ENCODE peak calls at places on chromosomes 12 and 14, in ten cellular contexts. T is naive thymus-derived CD4-positive, alpha-beta T cell; G is testis; P is transverse colon; Q is psoas muscle; U is heart left ventricle; R is SK-N-SH; B is fibroblast of lung; C is CD8-positive, alpha-beta memory T cell; Z is RWPE2. A is an unnamed sample.
A peak's percentile ranks its signal among the peaks of the same experiment; 100 is the strongest.

GRCh38 chr12:42557586-42558172 is 31.9 kb downstream of the PRICKLE1 start:
- DNase-seq in B (no peak), Q (no peak), C (no peak), Z (no peak), G (no peak), T (no peak), P (no peak), U (no peak), R (peak; percentile 42), A (no peak)

GRCh38 chr12:41485203-41485602 is 297.1 kb downstream of the PDZRN4 start:
- DNase-seq in T (no peak), Z (no peak), C (no peak), B (no peak), G (no peak), R (no peak), U (no peak), P (no peak), Q (no peak), A (no peak)

GRCh38 chr12:88052686-88053085 is 23.5 kb upstream of the C12orf50 start:
- DNase-seq in P (peak; percentile 13), T (no peak), R (peak; percentile 30), U (no peak), C (no peak), B (peak; percentile 34), Q (no peak), Z (no peak), G (peak; percentile 42), A (no peak)

GRCh38 chr14:49961270-49962222 is 68.7 kb downstream of the ARF6 start:
- DNase-seq in Q (no peak), R (no peak), C (no peak), P (no peak), G (no peak), U (no peak), B (peak; percentile 53), Z (peak; percentile 19), T (no peak), A (no peak)

GRCh38 chr12:71197460-71197859 is 39.7 kb upstream of the TSPAN8 start:
- DNase-seq in B (no peak), R (no peak), Z (no peak), G (no peak), U (no peak), P (no peak), T (no peak), C (no peak), Q (no peak), A (no peak)

GRCh38 chr12:104779134-104779533 is 179.0 kb downstream of the SLC41A2 start:
- DNase-seq in R (no peak), T (no peak), Z (no peak), U (no peak), C (no peak), P (no peak), G (no peak), Q (no peak), B (no peak), A (no peak)

GRCh38 chr12:24948816-24949722 is at the start of gene BCAT1:
- DNase-seq in C (peak; percentile 13), T (no peak), U (peak; percentile 55), Z (no peak), G (peak; percentile 89), Q (peak; percentile 76), R (peak; percentile 79), B (peak; percentile 89), P (peak; percentile 56), A (peak; percentile 85)

GRCh38 chr12:84983289-84983688 is 52.8 kb downstream of the TSPAN19 start:
- DNase-seq in T (no peak), P (no peak), U (no peak), R (no peak), G (no peak), Q (no peak), Z (no peak), B (no peak), C (no peak), A (no peak)

GRCh38 chr12:1518763-1519516 is 75.4 kb downstream of the FBXL14 start:
- DNase-seq in C (no peak), G (no peak), U (no peak), Q (no peak), P (no peak), R (no peak), Z (peak; percentile 78), B (peak; percentile 94), T (no peak), A (peak; percentile 30)

GRCh38 chr14:95741051-95741490 is 27.1 kb upstream of the TCL1A start:
- DNase-seq in Z (peak; percentile 82), B (no peak), R (no peak), C (no peak), Q (no peak), U (no peak), P (no peak), G (no peak), T (no peak), A (no peak)

GRCh38 chr12:120696599-120696998 is 9.7 kb downstream of the MLEC start:
- DNase-seq in Z (no peak), U (no peak), P (no peak), C (no peak), R (no peak), T (no peak), G (no peak), Q (no peak), B (no peak), A (no peak)

GRCh38 chr12:120699553-120699952 is 10.7 kb upstream of the UNC119B start:
- DNase-seq in B (no peak), P (no peak), G (no peak), C (no peak), T (no peak), Q (no peak), R (no peak), U (no peak), Z (no peak), A (no peak)

GRCh38 chr12:120700863-120701262 is 9.4 kb upstream of the UNC119B start:
- DNase-seq in G (no peak), R (no peak), Z (no peak), B (no peak), T (no peak), C (no peak), P (no peak), Q (no peak), U (no peak), A (no peak)

GRCh38 chr12:120697344-120697743 is 10.4 kb downstream of the MLEC start:
- DNase-seq in B (no peak), C (no peak), Q (no peak), T (no peak), Z (no peak), R (no peak), G (no peak), U (no peak), P (no peak), A (no peak)

DNA sequence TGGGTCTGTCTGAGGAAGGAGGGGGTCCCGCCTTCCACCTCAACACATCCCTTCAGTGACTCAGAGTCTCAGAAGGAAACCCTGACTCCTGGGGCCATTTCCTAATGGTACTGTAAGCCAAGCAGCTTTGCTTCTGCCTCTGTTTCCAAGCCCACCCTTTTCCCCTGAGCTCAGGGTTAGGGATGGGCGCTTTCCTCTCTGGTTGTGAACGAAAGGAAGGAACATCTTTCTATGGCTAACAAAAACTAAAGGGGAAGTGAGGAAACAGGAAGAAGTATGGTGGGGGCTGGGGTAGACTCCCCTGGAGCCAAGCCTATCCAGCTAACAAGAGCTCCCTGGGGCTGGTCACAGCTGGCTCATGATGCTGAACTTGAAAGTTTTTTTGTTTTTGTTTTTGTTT is 11.6 kb upstream of the UNC119B start:
- DNase-seq in P (no peak), T (no peak), U (peak; percentile 58), C (no peak), G (no peak), Z (no peak), B (no peak), Q (no peak), R (no peak), A (no peak)
- H3K36me3 ChIP-seq in P (no peaks in the 10 kb centered on the region), T (peaks cover 17% of the 10 kb centered on the region), U (peaks cover 70% of the 10 kb centered on the region), C (peaks cover 61% of the 10 kb centered on the region), G (no peaks in the 10 kb centered on the region), Z (peaks cover 87% of the 10 kb centered on the region), B (peaks cover 20% of the 10 kb centered on the region), Q (no peaks in the 10 kb centered on the region), R (peaks cover 78% of the 10 kb centered on the region), A (peaks cover 52% of the 10 kb centered on the region)

GRCh38 chr12:6469092-6469491 is 1.4 kb downstream of the VAMP1 start:
- DNase-seq in Q (no peak), B (no peak), U (no peak), R (no peak), T (no peak), Z (no peak), P (no peak), C (no peak), G (no peak), A (no peak)

GRCh38 chr12:6466184-6466573 is 4.3 kb downstream of the VAMP1 start:
- DNase-seq in Q (no peak), T (no peak), P (no peak), Z (no peak), U (no peak), R (no peak), G (no peak), C (no peak), B (no peak), A (no peak)

GRCh38 chr12:6469609-6470374 is 685 bp downstream of the VAMP1 start:
- DNase-seq in G (no peak), U (no peak), Q (no peak), B (no peak), T (no peak), P (no peak), R (no peak), Z (no peak), C (no peak), A (peak; percentile 81)

GRCh38 chr12:6470375-6471163 is at the start of gene VAMP1:
- DNase-seq in Q (peak; percentile 98), R (peak; percentile 97), T (peak; percentile 97), P (peak; percentile 98), U (peak; percentile 98), G (peak; percentile 99), B (peak; percentile 98), Z (peak; percentile 98), C (peak; percentile 95), A (peak; percentile 98)

GRCh38 chr12:6468283-6468575 is 2.2 kb downstream of the VAMP1 start:
- DNase-seq in P (no peak), Q (no peak), C (no peak), G (no peak), Z (no peak), R (no peak), T (no peak), U (no peak), B (peak; percentile 34), A (no peak)
- H3K4me3 ChIP-seq in P (no peak overlapping the region), Q (no peak overlapping the region), C (peak overlapping the region; percentile 86), G (no peak overlapping the region), Z (no peak overlapping the region), R (no peak overlapping the region), T (peak overlapping the region; percentile 96), U (no peak overlapping the region), B (no peak overlapping the region), A (no peak overlapping the region)

GRCh38 chr12:19506497-19506896 is 67.2 kb downstream of the AEBP2 start:
- DNase-seq in U (no peak), T (no peak), R (no peak), B (peak; percentile 55), Q (no peak), G (no peak), Z (no peak), C (no peak), P (no peak), A (no peak)

GRCh38 chr12:19507823-19508222 is 68.5 kb downstream of the AEBP2 start:
- DNase-seq in R (peak; percentile 38), Q (no peak), Z (no peak), T (no peak), G (peak; percentile 28), C (no peak), U (no peak), P (no peak), B (no peak), A (no peak)
- H3K27me3 ChIP-seq in R (no peaks in the 10 kb centered on the region), Q (no peaks in the 10 kb centered on the region), Z (no peaks in the 10 kb centered on the region), T (no peaks in the 10 kb centered on the region), G (no peaks in the 10 kb centered on the region), C (no peaks in the 10 kb centered on the region), U (no peaks in the 10 kb centered on the region), P (no peaks in the 10 kb centered on the region), B (no peaks in the 10 kb centered on the region), A (no peaks in the 10 kb centered on the region)

GRCh38 chr12:107759410-107759809 is 1.5 kb downstream of the PRDM4 start:
- DNase-seq in C (no peak), U (no peak), B (peak; percentile 85), R (no peak), G (no peak), Z (no peak), T (peak; percentile 23), Q (no peak), P (peak; percentile 53), A (no peak)
- H3K36me3 ChIP-seq in C (peaks cover 17% of the 10 kb centered on the region), U (peaks cover 44% of the 10 kb centered on the region), B (peaks cover 4% of the 10 kb centered on the region), R (peaks cover 32% of the 10 kb centered on the region), G (no peaks in the 10 kb centered on the region), Z (peaks cover 56% of the 10 kb centered on the region), T (peaks cover 5% of the 10 kb centered on the region), Q (no peaks in the 10 kb centered on the region), P (no peaks in the 10 kb centered on the region), A (peaks cover 10% of the 10 kb centered on the region)

A was measured in H7.